ENCODE peak calls at places on chromosomes 16 and 17, in eight cellular contexts. One of them, this sample, is unnamed.

GRCh38 chr16:19338335-19338734 is 52.8 kb downstream of the CLEC19A start:
- DNase-seq in breast epithelium: no peak
- DNase-seq in transverse colon: no peak
- DNase-seq in testis: no peak
- DNase-seq in fibroblast of lung: no peak
- DNase-seq in gastrocnemius medialis: no peak
- DNase-seq in mesenchymal stem cell: no peak
- DNase-seq in cardiac muscle cell: no peak
- DNase-seq in this sample: no peak

GRCh38 chr16:85238233-85238647 is 126.0 kb upstream of the CIBAR2 start:
- DNase-seq in breast epithelium: no peak
- DNase-seq in transverse colon: peak; percentile 58
- DNase-seq in testis: peak; percentile 86
- DNase-seq in fibroblast of lung: peak; percentile 97
- DNase-seq in gastrocnemius medialis: no peak
- DNase-seq in mesenchymal stem cell: peak; percentile 83
- DNase-seq in cardiac muscle cell: peak; percentile 45
- DNase-seq in this sample: peak; percentile 89

GRCh38 chr17:81409190-81409935 is 14.1 kb downstream of the BAHCC1 start:
- DNase-seq in breast epithelium: no peak
- DNase-seq in transverse colon: no peak
- DNase-seq in testis: no peak
- DNase-seq in fibroblast of lung: no peak
- DNase-seq in gastrocnemius medialis: no peak
- DNase-seq in mesenchymal stem cell: no peak
- DNase-seq in cardiac muscle cell: no peak
- DNase-seq in this sample: no peak

GRCh38 chr16:19330801-19331484 is 45.4 kb downstream of the CLEC19A start:
- DNase-seq in breast epithelium: no peak
- DNase-seq in transverse colon: no peak
- DNase-seq in testis: no peak
- DNase-seq in fibroblast of lung: peak; percentile 50
- DNase-seq in gastrocnemius medialis: no peak
- DNase-seq in mesenchymal stem cell: peak; percentile 6
- DNase-seq in cardiac muscle cell: no peak
- DNase-seq in this sample: no peak

GRCh38 chr17:56881685-56882295 is 32.1 kb downstream of the TRIM25 start:
- DNase-seq in breast epithelium: no peak
- DNase-seq in transverse colon: no peak
- DNase-seq in testis: no peak
- DNase-seq in fibroblast of lung: no peak
- DNase-seq in gastrocnemius medialis: no peak
- DNase-seq in mesenchymal stem cell: no peak
- DNase-seq in cardiac muscle cell: no peak
- DNase-seq in this sample: no peak

GRCh38 chr17:7438050-7438614 is 1.2 kb upstream of the FGF11 start:
- DNase-seq in breast epithelium: peak; percentile 73
- DNase-seq in transverse colon: peak; percentile 54
- DNase-seq in testis: peak; percentile 72
- DNase-seq in fibroblast of lung: no peak
- DNase-seq in gastrocnemius medialis: peak; percentile 54
- DNase-seq in mesenchymal stem cell: peak; percentile 44
- DNase-seq in cardiac muscle cell: peak; percentile 84
- DNase-seq in this sample: peak; percentile 90

GRCh38 chr16:63457869-63458268 is 1421.6 kb upstream of the CDH8 start:
- DNase-seq in breast epithelium: no peak
- DNase-seq in transverse colon: no peak
- DNase-seq in testis: no peak
- DNase-seq in fibroblast of lung: no peak
- DNase-seq in gastrocnemius medialis: no peak
- DNase-seq in mesenchymal stem cell: no peak
- DNase-seq in cardiac muscle cell: no peak
- DNase-seq in this sample: no peak

GRCh38 chr17:59762022-59762825 is 54.8 kb downstream of the VMP1 start:
- DNase-seq in breast epithelium: no peak
- DNase-seq in transverse colon: no peak
- DNase-seq in testis: no peak
- DNase-seq in fibroblast of lung: peak; percentile 84
- DNase-seq in gastrocnemius medialis: no peak
- DNase-seq in mesenchymal stem cell: peak; percentile 89
- DNase-seq in cardiac muscle cell: no peak
- DNase-seq in this sample: no peak

GRCh38 chr17:27430882-27431491 is 25.3 kb upstream of the KSR1 start:
- DNase-seq in breast epithelium: no peak
- DNase-seq in transverse colon: peak; percentile 28
- DNase-seq in testis: peak; percentile 23
- DNase-seq in fibroblast of lung: peak; percentile 48
- DNase-seq in gastrocnemius medialis: no peak
- DNase-seq in mesenchymal stem cell: peak; percentile 56
- DNase-seq in cardiac muscle cell: peak; percentile 46
- DNase-seq in this sample: peak; percentile 41

GRCh38 chr16:50696126-50696525 is 2.7 kb downstream of the NOD2 start:
- DNase-seq in breast epithelium: no peak
- DNase-seq in transverse colon: no peak
- DNase-seq in testis: no peak
- DNase-seq in fibroblast of lung: no peak
- DNase-seq in gastrocnemius medialis: no peak
- DNase-seq in mesenchymal stem cell: no peak
- DNase-seq in cardiac muscle cell: no peak
- DNase-seq in this sample: no peak

GRCh38 chr17:66779186-66779585 is 55.7 kb upstream of the CACNG5 start:
- DNase-seq in breast epithelium: no peak
- DNase-seq in transverse colon: no peak
- DNase-seq in testis: no peak
- DNase-seq in fibroblast of lung: no peak
- DNase-seq in gastrocnemius medialis: no peak
- DNase-seq in mesenchymal stem cell: no peak
- DNase-seq in cardiac muscle cell: no peak
- DNase-seq in this sample: no peak

GRCh38 chr17:41785876-41786226 is 660 bp downstream of the JUP start:
- DNase-seq in breast epithelium: peak; percentile 88
- DNase-seq in transverse colon: peak; percentile 88
- DNase-seq in testis: no peak
- DNase-seq in fibroblast of lung: no peak
- DNase-seq in gastrocnemius medialis: no peak
- DNase-seq in mesenchymal stem cell: no peak
- DNase-seq in cardiac muscle cell: peak; percentile 35
- DNase-seq in this sample: peak; percentile 9

GRCh38 chr17:59221159-59221847 is 992 bp downstream of the GDPD1 start:
- DNase-seq in breast epithelium: no peak
- DNase-seq in transverse colon: no peak
- DNase-seq in testis: peak; percentile 40
- DNase-seq in fibroblast of lung: no peak
- DNase-seq in gastrocnemius medialis: no peak
- DNase-seq in mesenchymal stem cell: no peak
- DNase-seq in cardiac muscle cell: no peak
- DNase-seq in this sample: no peak

GRCh38 chr17:59425085-59425901 is 93.8 kb downstream of the YPEL2 start:
- DNase-seq in breast epithelium: no peak
- DNase-seq in transverse colon: peak; percentile 28
- DNase-seq in testis: peak; percentile 43
- DNase-seq in fibroblast of lung: peak; percentile 61
- DNase-seq in gastrocnemius medialis: peak; percentile 59
- DNase-seq in mesenchymal stem cell: peak; percentile 92
- DNase-seq in cardiac muscle cell: peak; percentile 54
- DNase-seq in this sample: no peak

GRCh38 chr16:82748026-82748425 is 121.3 kb downstream of the CDH13 start:
- DNase-seq in breast epithelium: no peak
- DNase-seq in transverse colon: no peak
- DNase-seq in testis: no peak
- DNase-seq in fibroblast of lung: peak; percentile 91
- DNase-seq in gastrocnemius medialis: peak; percentile 22
- DNase-seq in mesenchymal stem cell: peak; percentile 45
- DNase-seq in cardiac muscle cell: no peak
- DNase-seq in this sample: peak; percentile 39

GRCh38 chr17:38443356-38444026 is 15.2 kb downstream of the ARHGAP23 start:
- DNase-seq in breast epithelium: no peak
- DNase-seq in transverse colon: no peak
- DNase-seq in testis: no peak
- DNase-seq in fibroblast of lung: no peak
- DNase-seq in gastrocnemius medialis: no peak
- DNase-seq in mesenchymal stem cell: no peak
- DNase-seq in cardiac muscle cell: no peak
- DNase-seq in this sample: no peak
- H3K4me1 ChIP-seq in breast epithelium: no peaks in the 10 kb centered on the region
- H3K4me1 ChIP-seq in transverse colon: peaks cover 3% of the 10 kb centered on the region
- H3K4me1 ChIP-seq in testis: peaks cover 25% of the 10 kb centered on the region
- H3K4me1 ChIP-seq in fibroblast of lung: peaks cover 5% of the 10 kb centered on the region
- H3K4me1 ChIP-seq in gastrocnemius medialis: peaks cover 29% of the 10 kb centered on the region
- H3K4me1 ChIP-seq in mesenchymal stem cell: peaks cover 48% of the 10 kb centered on the region
- H3K4me1 ChIP-seq in cardiac muscle cell: no peaks in the 10 kb centered on the region
- H3K4me1 ChIP-seq in this sample: no peaks in the 10 kb centered on the region

GRCh38 chr17:15031971-15032370 is 233.2 kb downstream of the PMP22 start:
- DNase-seq in breast epithelium: no peak
- DNase-seq in transverse colon: no peak
- DNase-seq in testis: no peak
- DNase-seq in fibroblast of lung: no peak
- DNase-seq in gastrocnemius medialis: no peak
- DNase-seq in mesenchymal stem cell: no peak
- DNase-seq in cardiac muscle cell: no peak
- DNase-seq in this sample: no peak

GRCh38 chr17:15029469-15029868 is 235.7 kb downstream of the PMP22 start:
- DNase-seq in breast epithelium: no peak
- DNase-seq in transverse colon: no peak
- DNase-seq in testis: no peak
- DNase-seq in fibroblast of lung: no peak
- DNase-seq in gastrocnemius medialis: no peak
- DNase-seq in mesenchymal stem cell: no peak
- DNase-seq in cardiac muscle cell: no peak
- DNase-seq in this sample: no peak

GRCh38 chr17:15023589-15023988 is 241.5 kb downstream of the PMP22 start:
- DNase-seq in breast epithelium: no peak
- DNase-seq in transverse colon: no peak
- DNase-seq in testis: no peak
- DNase-seq in fibroblast of lung: no peak
- DNase-seq in gastrocnemius medialis: no peak
- DNase-seq in mesenchymal stem cell: no peak
- DNase-seq in cardiac muscle cell: no peak
- DNase-seq in this sample: no peak

GRCh38 chr17:15026088-15026487 is 239.0 kb downstream of the PMP22 start:
- DNase-seq in breast epithelium: no peak
- DNase-seq in transverse colon: no peak
- DNase-seq in testis: no peak
- DNase-seq in fibroblast of lung: no peak
- DNase-seq in gastrocnemius medialis: no peak
- DNase-seq in mesenchymal stem cell: no peak
- DNase-seq in cardiac muscle cell: no peak
- DNase-seq in this sample: no peak

GRCh38 chr17:15027853-15028252 is 237.3 kb downstream of the PMP22 start:
- DNase-seq in breast epithelium: no peak
- DNase-seq in transverse colon: no peak
- DNase-seq in testis: no peak
- DNase-seq in fibroblast of lung: no peak
- DNase-seq in gastrocnemius medialis: no peak
- DNase-seq in mesenchymal stem cell: no peak
- DNase-seq in cardiac muscle cell: no peak
- DNase-seq in this sample: no peak
- H3K27me3 ChIP-seq in breast epithelium: no peaks in the 10 kb centered on the region
- H3K27me3 ChIP-seq in transverse colon: no peaks in the 10 kb centered on the region
- H3K27me3 ChIP-seq in testis: no peaks in the 10 kb centered on the region
- H3K27me3 ChIP-seq in fibroblast of lung: no peaks in the 10 kb centered on the region
- H3K27me3 ChIP-seq in gastrocnemius medialis: no peaks in the 10 kb centered on the region
- H3K27me3 ChIP-seq in mesenchymal stem cell: no peaks in the 10 kb centered on the region
- H3K27me3 ChIP-seq in cardiac muscle cell: no peaks in the 10 kb centered on the region
- H3K27me3 ChIP-seq in this sample: no peaks in the 10 kb centered on the region

DNA sequence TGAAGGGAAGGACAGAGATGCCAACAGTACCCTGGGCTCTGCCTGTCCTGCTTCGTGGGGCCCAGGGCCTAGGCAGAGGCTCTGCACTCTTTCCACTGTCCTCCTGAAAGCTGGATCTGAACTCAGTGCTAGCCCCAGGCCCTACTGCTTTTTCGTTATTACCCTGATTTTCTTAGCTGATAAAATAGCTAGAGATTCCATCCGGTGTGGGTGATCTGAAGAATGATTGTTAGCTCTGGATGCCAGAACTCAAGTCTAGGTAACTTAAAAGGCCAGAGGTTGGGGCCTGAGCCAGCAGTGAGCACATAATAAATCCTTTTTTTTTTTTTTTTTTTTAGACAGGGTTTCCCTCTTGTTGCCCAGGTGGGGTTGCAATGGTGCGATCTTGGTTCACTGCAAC is 1.8 kb upstream of the MYBBP1A start:
- DNase-seq in breast epithelium: no peak
- DNase-seq in transverse colon: no peak
- DNase-seq in testis: no peak
- DNase-seq in fibroblast of lung: no peak
- DNase-seq in gastrocnemius medialis: no peak
- DNase-seq in mesenchymal stem cell: no peak
- DNase-seq in cardiac muscle cell: no peak
- DNase-seq in this sample: no peak
- H3K4me3 ChIP-seq in breast epithelium: no peak overlapping the region
- H3K4me3 ChIP-seq in transverse colon: no peak overlapping the region
- H3K4me3 ChIP-seq in testis: no peak overlapping the region
- H3K4me3 ChIP-seq in fibroblast of lung: no peak overlapping the region
- H3K4me3 ChIP-seq in gastrocnemius medialis: no peak overlapping the region
- H3K4me3 ChIP-seq in mesenchymal stem cell: no peak overlapping the region
- H3K4me3 ChIP-seq in cardiac muscle cell: no peak overlapping the region
- H3K4me3 ChIP-seq in this sample: no peak overlapping the region

GRCh38 chr17:46169913-46170312 is 23.3 kb downstream of the KANSL1 start:
- DNase-seq in breast epithelium: no peak
- DNase-seq in transverse colon: no peak
- DNase-seq in testis: no peak
- DNase-seq in fibroblast of lung: no peak
- DNase-seq in gastrocnemius medialis: no peak
- DNase-seq in mesenchymal stem cell: no peak
- DNase-seq in cardiac muscle cell: no peak
- DNase-seq in this sample: no peak

GRCh38 chr17:46170609-46171432 is 22.4 kb downstream of the KANSL1 start:
- DNase-seq in breast epithelium: no peak
- DNase-seq in transverse colon: no peak
- DNase-seq in testis: no peak
- DNase-seq in fibroblast of lung: no peak
- DNase-seq in gastrocnemius medialis: no peak
- DNase-seq in mesenchymal stem cell: no peak
- DNase-seq in cardiac muscle cell: no peak
- DNase-seq in this sample: no peak

GRCh38 chr17:46173153-46173552 is 20.1 kb downstream of the KANSL1 start:
- DNase-seq in breast epithelium: no peak
- DNase-seq in transverse colon: no peak
- DNase-seq in testis: no peak
- DNase-seq in fibroblast of lung: no peak
- DNase-seq in gastrocnemius medialis: no peak
- DNase-seq in mesenchymal stem cell: no peak
- DNase-seq in cardiac muscle cell: no peak
- DNase-seq in this sample: no peak

GRCh38 chr17:46167826-46168569 is 25.2 kb downstream of the KANSL1 start:
- DNase-seq in breast epithelium: no peak
- DNase-seq in transverse colon: no peak
- DNase-seq in testis: no peak
- DNase-seq in fibroblast of lung: peak; percentile 80
- DNase-seq in gastrocnemius medialis: no peak
- DNase-seq in mesenchymal stem cell: peak; percentile 87
- DNase-seq in cardiac muscle cell: no peak
- DNase-seq in this sample: no peak

DNA sequence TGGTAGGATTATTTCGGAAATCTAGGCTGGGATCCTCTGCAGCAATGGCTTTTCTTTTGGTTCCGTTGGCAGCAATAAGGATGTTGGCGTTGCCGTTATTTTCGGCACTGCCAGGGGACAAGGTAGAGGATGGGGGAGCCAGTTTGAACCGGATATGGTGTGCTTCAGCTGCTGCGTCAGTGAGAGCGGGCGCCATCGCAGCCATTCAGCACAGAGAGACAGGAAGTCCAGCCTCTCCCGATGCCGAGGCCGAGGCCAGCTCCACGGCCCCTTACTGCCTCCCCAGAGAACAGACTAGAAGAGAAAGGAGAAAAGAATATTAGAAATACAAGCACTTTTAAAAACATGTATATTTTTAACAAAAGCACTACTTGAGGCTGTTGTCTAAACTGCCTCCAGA is 21.3 kb downstream of the KANSL1 start:
- DNase-seq in breast epithelium: no peak
- DNase-seq in transverse colon: no peak
- DNase-seq in testis: no peak
- DNase-seq in fibroblast of lung: no peak
- DNase-seq in gastrocnemius medialis: no peak
- DNase-seq in mesenchymal stem cell: no peak
- DNase-seq in cardiac muscle cell: no peak
- DNase-seq in this sample: no peak
- H3K4me1 ChIP-seq in breast epithelium: peaks cover 7% of the 10 kb centered on the region
- H3K4me1 ChIP-seq in transverse colon: peaks cover 19% of the 10 kb centered on the region
- H3K4me1 ChIP-seq in testis: peaks cover 12% of the 10 kb centered on the region
- H3K4me1 ChIP-seq in fibroblast of lung: peaks cover 10% of the 10 kb centered on the region
- H3K4me1 ChIP-seq in gastrocnemius medialis: peaks cover 91% of the 10 kb centered on the region
- H3K4me1 ChIP-seq in mesenchymal stem cell: peaks cover 14% of the 10 kb centered on the region
- H3K4me1 ChIP-seq in cardiac muscle cell: peaks cover 41% of the 10 kb centered on the region
- H3K4me1 ChIP-seq in this sample: peaks cover 28% of the 10 kb centered on the region

This sample was measured in A673.